ENCODE peak calls at places on chromosome 13, in six cellular contexts. X, W, F, T, R and I are unnamed samples.

GRCh38 chr13:111005364-111005763 is 90.5 kb upstream of the ANKRD10 start:
- DNase-seq in X (no peak), W (no peak), F (no peak), T (peak; percentile 26), R (no peak), I (no peak)

GRCh38 chr13:51613535-51613934 is 29.3 kb downstream of the WDFY2 start:
- DNase-seq in X (no peak), W (no peak), F (no peak), T (peak; percentile 13), R (no peak), I (no peak)

GRCh38 chr13:41327994-41328778 is 17.1 kb downstream of the NAA16 start:
- DNase-seq in X (no peak), W (no peak), F (no peak), T (no peak), R (no peak), I (no peak)

GRCh38 chr13:26257049-26257448 is 3.1 kb downstream of the CDK8 start:
- DNase-seq in X (no peak), W (no peak), F (no peak), T (no peak), R (no peak), I (no peak)

GRCh38 chr13:59766236-59766635 is 397.5 kb downstream of the DIAPH3 start:
- DNase-seq in X (no peak), W (no peak), F (no peak), T (no peak), R (no peak), I (no peak)

GRCh38 chr13:30510811-30511371 is 45.2 kb upstream of the HMGB1 start:
- DNase-seq in X (no peak), W (no peak), F (no peak), T (no peak), R (no peak), I (no peak)

GRCh38 chr13:40228981-40229380 is 437.5 kb downstream of the FOXO1 start:
- DNase-seq in X (no peak), W (no peak), F (no peak), T (no peak), R (no peak), I (no peak)

GRCh38 chr13:110575322-110576069 is 14.0 kb upstream of the RAB20 start:
- DNase-seq in X (peak; percentile 44), W (peak; percentile 20), F (no peak), T (peak; percentile 54), R (peak; percentile 43), I (peak; percentile 77)

DNA sequence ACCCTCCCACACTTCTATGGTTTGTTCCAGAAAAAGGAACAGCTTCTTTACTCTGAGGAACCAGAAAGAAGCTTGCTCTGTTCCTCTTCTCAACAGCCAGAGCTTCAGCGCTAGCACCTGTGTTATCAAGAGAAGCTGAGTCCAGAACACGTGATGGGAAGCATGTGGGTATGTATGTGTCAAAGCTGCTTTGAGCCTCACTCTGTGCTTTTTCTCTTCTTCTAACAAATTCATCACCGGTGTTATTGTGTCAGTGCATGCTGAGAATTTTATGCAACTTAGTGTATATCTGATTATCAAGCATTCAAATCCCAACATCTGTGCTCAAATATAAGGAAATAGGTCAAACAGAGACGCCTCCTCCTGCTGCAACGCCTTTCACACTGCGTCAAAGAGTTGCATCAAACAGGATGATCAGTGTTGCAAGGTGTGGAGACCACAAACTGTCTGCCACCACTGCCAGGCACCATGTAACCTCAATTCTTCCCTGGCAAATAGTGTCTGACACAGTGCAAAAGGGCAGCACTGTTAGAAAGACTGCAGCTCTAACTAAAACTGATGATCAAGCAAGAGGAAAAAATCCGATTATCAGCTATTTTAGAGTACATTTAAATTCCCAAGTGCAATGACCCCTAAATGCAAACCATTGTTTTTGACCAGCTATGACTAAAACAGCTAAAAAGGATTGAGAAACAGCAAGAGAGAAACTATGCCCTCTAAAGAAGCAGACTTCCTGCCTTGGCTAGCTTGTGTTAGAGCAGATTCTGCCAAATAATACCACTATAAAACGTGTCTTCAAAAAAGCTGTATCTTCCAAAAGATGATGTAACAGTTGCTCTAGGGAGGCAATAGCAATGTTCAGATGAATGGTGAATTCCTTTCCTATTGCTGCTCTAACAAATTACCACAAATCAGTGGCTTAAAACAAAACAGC is 84.1 kb downstream of the LRRC63 start:
- DNase-seq in X (no peak), W (no peak), F (no peak), T (peak; percentile 22), R (peak; percentile 28), I (peak; percentile 98)
- TF ChIP-seq GABPA in X (no peak), W (no peak), F (no peak), T (no peak), R (no peak), I (peak; percentile 5)

DNA sequence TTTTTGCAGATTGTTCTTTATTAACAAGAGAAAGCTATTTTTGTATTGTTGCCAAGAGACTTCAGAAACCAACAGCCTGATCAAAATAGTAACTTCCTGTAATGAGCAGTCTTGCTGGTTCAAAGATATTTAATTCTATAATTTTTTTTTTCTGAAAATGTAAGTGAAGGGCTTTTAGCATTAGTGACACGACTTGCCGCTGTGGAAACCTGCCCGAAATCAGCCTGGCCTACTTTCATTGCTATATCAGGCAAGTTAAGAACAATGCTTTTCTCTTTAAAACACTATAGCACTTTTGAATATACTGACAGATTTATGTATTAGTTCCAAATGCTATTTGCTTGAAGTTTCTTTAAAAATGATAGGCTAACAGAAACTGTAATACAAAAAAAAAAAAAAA is 374.3 kb downstream of the EFNB2 start:
- DNase-seq in X (no peak), W (no peak), F (no peak), T (no peak), R (no peak), I (no peak)
- TF ChIP-seq GABPA in X (no peak), W (no peak), F (no peak), T (no peak), R (no peak), I (no peak)

GRCh38 chr13:45119469-45119989 is 781 bp upstream of the GTF2F2 start:
- DNase-seq in X (peak; percentile 37), W (no peak), F (no peak), T (peak; percentile 37), R (peak; percentile 26), I (no peak)
- TF ChIP-seq GABPA in X (no peak), W (no peak), F (no peak), T (no peak), R (no peak), I (no peak)

GRCh38 chr13:49046002-49046401 is 70.3 kb downstream of the FNDC3A start:
- DNase-seq in X (no peak), W (no peak), F (no peak), T (no peak), R (no peak), I (no peak)

GRCh38 chr13:49044008-49044407 is 68.3 kb downstream of the FNDC3A start:
- DNase-seq in X (no peak), W (no peak), F (no peak), T (no peak), R (no peak), I (no peak)

GRCh38 chr13:49044849-49045248 is 69.1 kb downstream of the FNDC3A start:
- DNase-seq in X (no peak), W (no peak), F (no peak), T (no peak), R (no peak), I (no peak)

GRCh38 chr13:49040872-49041271 is 65.2 kb downstream of the FNDC3A start:
- DNase-seq in X (no peak), W (no peak), F (no peak), T (no peak), R (no peak), I (no peak)

GRCh38 chr13:49042476-49042875 is 66.8 kb downstream of the FNDC3A start:
- DNase-seq in X (no peak), W (no peak), F (no peak), T (no peak), R (no peak), I (no peak)
- TF ChIP-seq GABPA in X (no peak), W (no peak), F (no peak), T (no peak), R (no peak), I (no peak)

GRCh38 chr13:99984134-99984462 is 2.5 kb downstream of the ZIC2 start:
- DNase-seq in X (peak; percentile 21), W (no peak), F (peak; percentile 40), T (no peak), R (no peak), I (no peak)

GRCh38 chr13:99982021-99982740 is 597 bp downstream of the ZIC2 start:
- DNase-seq in X (peak; percentile 55), W (no peak), F (no peak), T (peak; percentile 35), R (no peak), I (no peak)

GRCh38 chr13:99983401-99984133 is 2.0 kb downstream of the ZIC2 start:
- DNase-seq in X (peak; percentile 31), W (no peak), F (peak; percentile 46), T (peak; percentile 33), R (no peak), I (no peak)

GRCh38 chr13:99981115-99982020 is at the start of gene ZIC2:
- DNase-seq in X (peak; percentile 66), W (no peak), F (peak; percentile 83), T (peak; percentile 81), R (no peak), I (no peak)

DNA sequence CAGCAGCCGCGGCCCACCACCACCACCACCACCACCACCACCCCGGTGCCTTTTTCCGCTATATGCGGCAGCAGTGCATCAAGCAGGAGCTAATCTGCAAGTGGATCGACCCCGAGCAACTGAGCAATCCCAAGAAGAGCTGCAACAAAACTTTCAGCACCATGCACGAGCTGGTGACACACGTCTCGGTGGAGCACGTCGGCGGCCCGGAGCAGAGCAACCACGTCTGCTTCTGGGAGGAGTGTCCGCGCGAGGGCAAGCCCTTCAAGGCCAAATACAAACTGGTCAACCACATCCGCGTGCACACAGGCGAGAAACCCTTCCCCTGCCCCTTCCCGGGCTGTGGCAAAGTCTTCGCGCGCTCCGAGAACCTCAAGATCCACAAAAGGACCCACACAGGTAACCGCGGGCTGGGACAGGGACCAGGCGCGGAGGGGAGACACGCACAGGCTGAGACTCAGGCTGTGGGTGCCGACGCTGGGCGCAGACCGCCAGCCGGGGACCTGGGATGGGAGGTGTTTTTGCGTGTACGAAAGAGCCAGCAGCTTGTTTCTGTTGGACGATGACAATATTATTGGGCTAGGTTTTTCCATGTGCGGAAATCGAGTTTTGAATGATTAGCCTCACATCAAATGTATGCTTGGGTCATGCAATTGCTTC is 1.3 kb downstream of the ZIC2 start:
- DNase-seq in X (peak; percentile 30), W (no peak), F (peak; percentile 51), T (peak; percentile 35), R (no peak), I (no peak)
- TF ChIP-seq GABPA in X (no peak), W (no peak), F (no peak), T (no peak), R (no peak), I (no peak)

GRCh38 chr13:60990032-60990733 is 425.5 kb downstream of the PCDH20 start:
- DNase-seq in X (no peak), W (peak; percentile 12), F (peak; percentile 60), T (no peak), R (no peak), I (peak; percentile 74)
- TF ChIP-seq GABPA in X (no peak), W (no peak), F (no peak), T (no peak), R (no peak), I (no peak)